ENCODE peak calls at places on chromosomes 12 and 14, in six cellular contexts. I is heart left ventricle, T is GM23338, G is uterus, M is right lobe of liver, Y is ovary. F is an unnamed sample.

GRCh38 chr12:32561931-32562341 is 117.2 kb upstream of the DNM1L start:
- DNase-seq in G (no peak), I (no peak), T (no peak), Y (no peak), M (no peak), F (no peak)

GRCh38 chr12:52014567-52015392 is 8.0 kb downstream of the TAMALIN start:
- DNase-seq in I (no peak), T (peak; percentile 80), Y (no peak), M (no peak), G (peak; percentile 16), F (no peak)

GRCh38 chr12:108689314-108690190 is 41.8 kb downstream of the CORO1C start:
- DNase-seq in T (no peak), M (peak; percentile 53), G (no peak), Y (no peak), I (no peak), F (peak; percentile 73)

GRCh38 chr12:51846911-51847829 is 1.3 kb downstream of the FIGNL2 start:
- DNase-seq in Y (no peak), I (peak; percentile 74), M (no peak), G (peak; percentile 66), T (peak; percentile 89), F (peak; percentile 64)

GRCh38 chr14:30710870-30711269 is 88.8 kb downstream of the SCFD1 start:
- DNase-seq in G (no peak), M (no peak), T (no peak), I (no peak), Y (no peak), F (no peak)

GRCh38 chr12:56160160-56160763 is 2.1 kb downstream of the MYL6 start:
- DNase-seq in Y (no peak), T (peak; percentile 59), M (no peak), G (no peak), I (no peak), F (no peak)

GRCh38 chr12:50085615-50085928 is 430 bp downstream of the SMARCD1 start:
- DNase-seq in G (no peak), I (no peak), Y (no peak), T (no peak), M (no peak), F (no peak)

GRCh38 chr14:51852541-51852940 is 7.9 kb upstream of the GNG2 start:
- DNase-seq in G (no peak), M (no peak), T (no peak), Y (no peak), I (no peak), F (no peak)

GRCh38 chr14:68146812-68147211 is 327.2 kb downstream of the RAD51B start:
- DNase-seq in G (no peak), Y (no peak), I (no peak), T (no peak), M (no peak), F (no peak)

GRCh38 chr12:109760930-109761630 is 47.5 kb downstream of the FAM222A start:
- DNase-seq in I (no peak), G (no peak), M (peak; percentile 51), Y (peak; percentile 12), T (no peak), F (no peak)

GRCh38 chr12:109937371-109937770 is 37.3 kb downstream of the TCHP start:
- DNase-seq in Y (no peak), M (no peak), G (no peak), T (no peak), I (no peak), F (no peak)

GRCh38 chr12:62434504-62435336 is 31.9 kb upstream of the MON2 start:
- DNase-seq in T (no peak), I (no peak), Y (no peak), G (no peak), M (no peak), F (no peak)

GRCh38 chr12:26317942-26318565 is 122.7 kb downstream of the SSPN start:
- DNase-seq in M (no peak), I (no peak), T (no peak), Y (no peak), G (no peak), F (no peak)

GRCh38 chr12:101414533-101415119 is 7.1 kb upstream of the ARL1 start:
- DNase-seq in I (no peak), T (peak; percentile 77), M (no peak), G (peak; percentile 27), Y (peak; percentile 23), F (no peak)

GRCh38 chr12:89861086-89861485 is 152.4 kb upstream of the ATP2B1 start:
- DNase-seq in G (no peak), I (no peak), M (no peak), T (no peak), Y (no peak), F (no peak)

GRCh38 chr14:34479694-34480093 is 17.7 kb upstream of the SPTSSA start:
- DNase-seq in T (no peak), Y (no peak), M (no peak), G (no peak), I (no peak), F (no peak)

GRCh38 chr14:69428289-69428998 is 30.0 kb downstream of the SLC39A9 start:
- DNase-seq in I (no peak), G (no peak), T (no peak), Y (no peak), M (no peak), F (no peak)

GRCh38 chr14:97385727-97386126 is 588.5 kb downstream of the VRK1 start:
- DNase-seq in T (no peak), M (no peak), G (no peak), I (no peak), Y (no peak), F (no peak)

DNA sequence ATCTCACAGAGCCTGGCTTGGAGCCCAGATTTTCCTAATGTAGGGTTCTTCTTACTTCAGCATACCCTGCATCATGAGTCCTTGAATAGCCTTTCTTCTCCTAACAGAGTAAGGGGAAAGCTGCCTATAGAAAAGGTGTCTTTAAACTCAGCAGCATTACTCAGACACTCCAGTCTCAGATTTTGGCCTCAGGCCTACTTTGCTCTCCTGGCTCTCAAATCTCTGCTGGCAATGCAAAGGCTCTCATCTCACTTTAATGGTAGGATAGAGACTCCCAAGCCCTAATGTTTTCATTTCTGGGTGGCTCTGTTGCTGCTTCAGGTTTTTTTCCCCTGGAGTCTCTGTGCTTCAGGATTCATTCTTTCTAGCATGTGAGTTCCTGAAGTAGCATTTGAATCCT is 9.1 kb upstream of the NKX2-8 start:
- DNase-seq in T (no peak), I (no peak), G (no peak), M (no peak), Y (no peak), F (no peak)
- H3K27me3 ChIP-seq in T (peaks cover 99% of the 10 kb centered on the region), I (peaks cover 90% of the 10 kb centered on the region), G (no peaks in the 10 kb centered on the region), M (no peaks in the 10 kb centered on the region), Y (no peaks in the 10 kb centered on the region), F (peaks cover 99% of the 10 kb centered on the region)

GRCh38 chr14:77025744-77026165 is 2.8 kb downstream of the IRF2BPL start:
- DNase-seq in G (no peak), Y (peak; percentile 36), I (no peak), M (peak; percentile 63), T (peak; percentile 46), F (no peak)

GRCh38 chr14:77024171-77024627 is 4.3 kb downstream of the IRF2BPL start:
- DNase-seq in G (peak; percentile 49), Y (peak; percentile 53), T (peak; percentile 99), M (peak; percentile 68), I (no peak), F (no peak)

GRCh38 chr14:77027538-77028383 is 747 bp downstream of the IRF2BPL start:
- DNase-seq in Y (peak; percentile 89), I (peak; percentile 90), T (peak; percentile 58), G (peak; percentile 82), M (peak; percentile 87), F (peak; percentile 81)

GRCh38 chr14:77026930-77027537 is 1.5 kb downstream of the IRF2BPL start:
- DNase-seq in G (peak; percentile 39), I (peak; percentile 73), M (peak; percentile 64), Y (peak; percentile 50), T (peak; percentile 55), F (peak; percentile 40)

GRCh38 chr14:77026166-77026929 is 2.2 kb downstream of the IRF2BPL start:
- DNase-seq in I (peak; percentile 74), G (peak; percentile 54), M (peak; percentile 67), T (peak; percentile 56), Y (peak; percentile 52), F (peak; percentile 52)
- H3K27ac ChIP-seq in I (peak overlapping the region; percentile 100), G (peak overlapping the region; percentile 100), M (peak overlapping the region; percentile 100), T (no peak overlapping the region), Y (peak overlapping the region; percentile 100), F (peak overlapping the region; percentile 99)

GRCh38 chr12:42023733-42024494 is 120.8 kb downstream of the GXYLT1 start:
- DNase-seq in M (peak; percentile 81), I (peak; percentile 88), T (peak; percentile 82), Y (peak; percentile 75), G (peak; percentile 47), F (peak; percentile 67)
- H3K4me3 ChIP-seq in M (peak overlapping the region; percentile 43), I (peak overlapping the region; percentile 51), T (no peak overlapping the region), Y (peak overlapping the region; percentile 27), G (no peak overlapping the region), F (peak overlapping the region; percentile 9)

GRCh38 chr12:53998174-53998899 is 1.6 kb upstream of the HOXC9 start:
- DNase-seq in Y (no peak), G (no peak), I (no peak), M (no peak), T (no peak), F (no peak)
- H3K27me3 ChIP-seq in Y (no peaks in the 10 kb centered on the region), G (peaks cover 37% of the 10 kb centered on the region), I (peaks cover 100% of the 10 kb centered on the region), M (peaks cover 65% of the 10 kb centered on the region), T (peaks cover 100% of the 10 kb centered on the region), F (peaks cover 62% of the 10 kb centered on the region)

GRCh38 chr12:65596514-65597010 is 227.7 kb upstream of the HMGA2 start:
- DNase-seq in G (no peak), Y (no peak), I (no peak), T (no peak), M (no peak), F (no peak)
- H3K27ac ChIP-seq in G (no peak overlapping the region), Y (no peak overlapping the region), I (no peak overlapping the region), T (no peak overlapping the region), M (no peak overlapping the region), F (no peak overlapping the region)

DNA sequence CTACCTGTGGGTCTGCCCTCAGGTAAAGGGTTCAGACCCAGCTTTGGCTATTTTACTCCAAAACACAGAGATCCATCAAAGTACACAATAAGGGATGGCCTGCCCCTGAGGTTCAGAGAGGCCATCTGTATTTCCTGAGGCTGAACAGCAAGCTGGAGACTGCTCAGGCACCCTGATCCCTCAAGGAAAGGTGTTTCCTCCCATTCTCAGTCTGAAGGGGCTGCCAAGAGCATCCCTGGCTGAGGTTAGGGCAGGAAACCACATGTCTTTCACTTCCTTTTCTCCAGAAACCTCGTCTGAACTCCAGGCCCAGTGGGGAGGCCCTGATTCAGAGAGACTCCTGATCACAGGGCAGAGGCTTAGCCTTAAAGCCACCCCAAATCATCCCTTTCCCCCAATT is 1.5 kb downstream of the RILPL1 start:
- DNase-seq in I (no peak), T (no peak), Y (no peak), M (no peak), G (no peak), F (peak; percentile 48)
- H3K4me3 ChIP-seq in I (peak overlapping the region; percentile 98), T (peak overlapping the region; percentile 76), Y (no peak overlapping the region), M (no peak overlapping the region), G (no peak overlapping the region), F (peak overlapping the region; percentile 69)

GRCh38 chr12:48994224-48995060 is 4.7 kb downstream of the DDN start:
- DNase-seq in G (no peak), T (peak; percentile 7), M (no peak), Y (no peak), I (no peak), F (no peak)

GRCh38 chr12:48995061-48995879 is 3.9 kb downstream of the DDN start:
- DNase-seq in G (peak; percentile 61), T (peak; percentile 97), M (peak; percentile 84), Y (peak; percentile 74), I (peak; percentile 87), F (peak; percentile 80)

GRCh38 chr12:48988030-48988649 is 10.0 kb downstream of the WNT1 start:
- DNase-seq in I (peak; percentile 79), Y (peak; percentile 45), T (peak; percentile 89), G (no peak), M (no peak), F (no peak)

GRCh38 chr12:48993787-48994186 is 5.4 kb downstream of the DDN start:
- DNase-seq in G (no peak), Y (no peak), M (no peak), T (no peak), I (no peak), F (no peak)

GRCh38 chr12:48991247-48992050 is 7.7 kb downstream of the DDN start:
- DNase-seq in G (no peak), I (no peak), Y (no peak), T (no peak), M (no peak), F (no peak)
- H3K27me3 ChIP-seq in G (peaks cover 3% of the 10 kb centered on the region), I (peaks cover 19% of the 10 kb centered on the region), Y (no peaks in the 10 kb centered on the region), T (peaks cover 92% of the 10 kb centered on the region), M (peaks cover 3% of the 10 kb centered on the region), F (peaks cover 24% of the 10 kb centered on the region)